ENCODE peak calls at places on chromosomes 16 and 17, in ten cellular contexts. One of them, this sample, is unnamed.
A peak's percentile ranks its signal among the peaks of the same experiment; 100 is the strongest.

GRCh38 chr16:60771138-60771537 is 1265.1 kb downstream of the CDH8 start:
- DNase-seq in pancreas: no peak
- DNase-seq in aorta: no peak
- DNase-seq in body of pancreas: no peak
- DNase-seq in AG04450: no peak
- DNase-seq in IMR-90: no peak
- DNase-seq in Karpas-422: no peak
- DNase-seq in neural progenitor cell: no peak
- DNase-seq in CD8-positive, alpha-beta T cell: no peak
- DNase-seq in HAP-1: no peak
- DNase-seq in this sample: no peak

GRCh38 chr16:81626181-81626674 is 152.9 kb upstream of the PLCG2 start:
- DNase-seq in pancreas: no peak
- DNase-seq in aorta: no peak
- DNase-seq in body of pancreas: no peak
- DNase-seq in AG04450: no peak
- DNase-seq in IMR-90: peak; percentile 61
- DNase-seq in Karpas-422: no peak
- DNase-seq in neural progenitor cell: no peak
- DNase-seq in CD8-positive, alpha-beta T cell: no peak
- DNase-seq in HAP-1: no peak
- DNase-seq in this sample: no peak

GRCh38 chr17:16361874-16362273 is 8.6 kb upstream of the CENPV start:
- DNase-seq in pancreas: no peak
- DNase-seq in aorta: no peak
- DNase-seq in body of pancreas: no peak
- DNase-seq in AG04450: no peak
- DNase-seq in IMR-90: no peak
- DNase-seq in Karpas-422: no peak
- DNase-seq in neural progenitor cell: no peak
- DNase-seq in CD8-positive, alpha-beta T cell: no peak
- DNase-seq in HAP-1: no peak
- DNase-seq in this sample: no peak

GRCh38 chr17:42183741-42184711 is 1.2 kb downstream of the HCRT start:
- DNase-seq in pancreas: peak; percentile 89
- DNase-seq in aorta: peak; percentile 88
- DNase-seq in body of pancreas: peak; percentile 84
- DNase-seq in AG04450: peak; percentile 21
- DNase-seq in IMR-90: peak; percentile 63
- DNase-seq in Karpas-422: peak; percentile 94
- DNase-seq in neural progenitor cell: peak; percentile 95
- DNase-seq in CD8-positive, alpha-beta T cell: peak; percentile 65
- DNase-seq in HAP-1: peak; percentile 60
- DNase-seq in this sample: peak; percentile 88

GRCh38 chr17:82956146-82956725 is 116.4 kb upstream of the ZNF750 start:
- DNase-seq in pancreas: peak; percentile 34
- DNase-seq in aorta: no peak
- DNase-seq in body of pancreas: no peak
- DNase-seq in AG04450: no peak
- DNase-seq in IMR-90: no peak
- DNase-seq in Karpas-422: no peak
- DNase-seq in neural progenitor cell: no peak
- DNase-seq in CD8-positive, alpha-beta T cell: no peak
- DNase-seq in HAP-1: no peak
- DNase-seq in this sample: no peak

GRCh38 chr16:24701521-24701951 is 27.9 kb upstream of the TNRC6A start:
- DNase-seq in pancreas: no peak
- DNase-seq in aorta: no peak
- DNase-seq in body of pancreas: no peak
- DNase-seq in AG04450: no peak
- DNase-seq in IMR-90: peak; percentile 51
- DNase-seq in Karpas-422: no peak
- DNase-seq in neural progenitor cell: no peak
- DNase-seq in CD8-positive, alpha-beta T cell: no peak
- DNase-seq in HAP-1: no peak
- DNase-seq in this sample: peak; percentile 79

GRCh38 chr16:57530531-57531252 is 5.7 kb downstream of the CCDC102A start:
- DNase-seq in pancreas: no peak
- DNase-seq in aorta: no peak
- DNase-seq in body of pancreas: no peak
- DNase-seq in AG04450: no peak
- DNase-seq in IMR-90: no peak
- DNase-seq in Karpas-422: no peak
- DNase-seq in neural progenitor cell: no peak
- DNase-seq in CD8-positive, alpha-beta T cell: no peak
- DNase-seq in HAP-1: no peak
- DNase-seq in this sample: no peak

GRCh38 chr17:76940738-76941350 is 72.6 kb downstream of the MGAT5B start:
- DNase-seq in pancreas: no peak
- DNase-seq in aorta: no peak
- DNase-seq in body of pancreas: no peak
- DNase-seq in AG04450: no peak
- DNase-seq in IMR-90: no peak
- DNase-seq in Karpas-422: peak; percentile 74
- DNase-seq in neural progenitor cell: peak; percentile 34
- DNase-seq in CD8-positive, alpha-beta T cell: no peak
- DNase-seq in HAP-1: no peak
- DNase-seq in this sample: no peak

GRCh38 chr16:11067266-11067665 is 122.9 kb downstream of the CLEC16A start:
- DNase-seq in pancreas: no peak
- DNase-seq in aorta: no peak
- DNase-seq in body of pancreas: no peak
- DNase-seq in AG04450: no peak
- DNase-seq in IMR-90: no peak
- DNase-seq in Karpas-422: no peak
- DNase-seq in neural progenitor cell: no peak
- DNase-seq in CD8-positive, alpha-beta T cell: no peak
- DNase-seq in HAP-1: no peak
- DNase-seq in this sample: no peak

GRCh38 chr16:23016372-23016771 is 132.9 kb downstream of the USP31 start:
- DNase-seq in pancreas: no peak
- DNase-seq in aorta: no peak
- DNase-seq in body of pancreas: peak; percentile 9
- DNase-seq in AG04450: no peak
- DNase-seq in IMR-90: no peak
- DNase-seq in Karpas-422: peak; percentile 66
- DNase-seq in neural progenitor cell: no peak
- DNase-seq in CD8-positive, alpha-beta T cell: no peak
- DNase-seq in HAP-1: no peak
- DNase-seq in this sample: no peak

GRCh38 chr16:1108299-1109252 is 12.5 kb upstream of the C1QTNF8 start:
- DNase-seq in pancreas: peak; percentile 95
- DNase-seq in aorta: peak; percentile 81
- DNase-seq in body of pancreas: peak; percentile 91
- DNase-seq in AG04450: no peak
- DNase-seq in IMR-90: peak; percentile 0
- DNase-seq in Karpas-422: no peak
- DNase-seq in neural progenitor cell: no peak
- DNase-seq in CD8-positive, alpha-beta T cell: no peak
- DNase-seq in HAP-1: no peak
- DNase-seq in this sample: no peak

GRCh38 chr16:58738672-58739296 is 4.7 kb upstream of the GOT2 start:
- DNase-seq in pancreas: no peak
- DNase-seq in aorta: no peak
- DNase-seq in body of pancreas: no peak
- DNase-seq in AG04450: no peak
- DNase-seq in IMR-90: no peak
- DNase-seq in Karpas-422: no peak
- DNase-seq in neural progenitor cell: no peak
- DNase-seq in CD8-positive, alpha-beta T cell: no peak
- DNase-seq in HAP-1: no peak
- DNase-seq in this sample: no peak

GRCh38 chr16:17194190-17194780 is 276.5 kb downstream of the XYLT1 start:
- DNase-seq in pancreas: peak; percentile 77
- DNase-seq in aorta: peak; percentile 73
- DNase-seq in body of pancreas: peak; percentile 78
- DNase-seq in AG04450: no peak
- DNase-seq in IMR-90: peak; percentile 16
- DNase-seq in Karpas-422: peak; percentile 81
- DNase-seq in neural progenitor cell: peak; percentile 82
- DNase-seq in CD8-positive, alpha-beta T cell: peak; percentile 49
- DNase-seq in HAP-1: no peak
- DNase-seq in this sample: peak; percentile 13

GRCh38 chr17:79498854-79499253 is 112.0 kb downstream of the RBFOX3 start:
- DNase-seq in pancreas: no peak
- DNase-seq in aorta: no peak
- DNase-seq in body of pancreas: no peak
- DNase-seq in AG04450: no peak
- DNase-seq in IMR-90: no peak
- DNase-seq in Karpas-422: no peak
- DNase-seq in neural progenitor cell: no peak
- DNase-seq in CD8-positive, alpha-beta T cell: no peak
- DNase-seq in HAP-1: no peak
- DNase-seq in this sample: no peak

GRCh38 chr17:79495665-79496064 is 115.2 kb downstream of the RBFOX3 start:
- DNase-seq in pancreas: no peak
- DNase-seq in aorta: no peak
- DNase-seq in body of pancreas: no peak
- DNase-seq in AG04450: no peak
- DNase-seq in IMR-90: no peak
- DNase-seq in Karpas-422: no peak
- DNase-seq in neural progenitor cell: no peak
- DNase-seq in CD8-positive, alpha-beta T cell: no peak
- DNase-seq in HAP-1: no peak
- DNase-seq in this sample: no peak

GRCh38 chr17:79500738-79501533 is 109.9 kb downstream of the RBFOX3 start:
- DNase-seq in pancreas: no peak
- DNase-seq in aorta: no peak
- DNase-seq in body of pancreas: peak; percentile 13
- DNase-seq in AG04450: no peak
- DNase-seq in IMR-90: no peak
- DNase-seq in Karpas-422: no peak
- DNase-seq in neural progenitor cell: peak; percentile 29
- DNase-seq in CD8-positive, alpha-beta T cell: no peak
- DNase-seq in HAP-1: no peak
- DNase-seq in this sample: peak; percentile 44

GRCh38 chr17:79497949-79498348 is 112.9 kb downstream of the RBFOX3 start:
- DNase-seq in pancreas: no peak
- DNase-seq in aorta: no peak
- DNase-seq in body of pancreas: no peak
- DNase-seq in AG04450: no peak
- DNase-seq in IMR-90: no peak
- DNase-seq in Karpas-422: no peak
- DNase-seq in neural progenitor cell: no peak
- DNase-seq in CD8-positive, alpha-beta T cell: no peak
- DNase-seq in HAP-1: no peak
- DNase-seq in this sample: no peak

DNA sequence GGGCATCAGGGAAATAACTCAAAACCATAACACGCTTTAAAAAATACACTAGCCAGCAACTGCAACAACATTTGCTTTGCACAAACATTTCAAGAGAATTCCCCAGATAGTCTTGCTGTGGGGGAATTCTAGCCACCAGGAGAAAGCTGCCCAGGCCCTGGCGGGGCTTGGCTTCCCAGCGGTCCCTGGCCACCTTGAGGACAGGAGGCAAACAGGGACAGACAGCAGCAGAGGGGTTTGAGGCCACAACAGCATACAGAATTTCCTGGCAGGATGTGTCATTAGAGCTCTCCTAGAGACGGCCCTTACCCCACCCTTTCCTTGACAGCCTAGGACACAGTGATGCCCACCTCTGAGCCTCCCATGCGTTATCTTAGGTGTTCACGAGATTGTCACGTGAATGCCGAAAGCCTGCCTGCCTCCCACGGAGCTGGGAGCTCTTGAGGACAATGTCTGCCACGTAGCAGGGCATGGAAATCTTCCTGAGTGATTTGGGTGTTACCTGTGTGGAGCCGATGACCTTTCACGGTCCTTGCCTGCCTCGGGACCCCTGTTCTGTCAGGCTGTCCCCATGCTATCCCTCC is 114.3 kb downstream of the RBFOX3 start:
- DNase-seq in pancreas: no peak
- DNase-seq in aorta: no peak
- DNase-seq in body of pancreas: peak; percentile 19
- DNase-seq in AG04450: no peak
- DNase-seq in IMR-90: no peak
- DNase-seq in Karpas-422: no peak
- DNase-seq in neural progenitor cell: no peak
- DNase-seq in CD8-positive, alpha-beta T cell: no peak
- DNase-seq in HAP-1: no peak
- DNase-seq in this sample: no peak
- H3K27me3 ChIP-seq in pancreas: peaks cover 6% of the 10 kb centered on the region
- H3K27me3 ChIP-seq in aorta: peaks cover 2% of the 10 kb centered on the region
- H3K27me3 ChIP-seq in body of pancreas: no peaks in the 10 kb centered on the region
- H3K27me3 ChIP-seq in AG04450: no peaks in the 10 kb centered on the region
- H3K27me3 ChIP-seq in IMR-90: no peaks in the 10 kb centered on the region
- H3K27me3 ChIP-seq in Karpas-422: no peaks in the 10 kb centered on the region
- H3K27me3 ChIP-seq in neural progenitor cell: no peaks in the 10 kb centered on the region
- H3K27me3 ChIP-seq in CD8-positive, alpha-beta T cell: no peaks in the 10 kb centered on the region
- H3K27me3 ChIP-seq in HAP-1: no peaks in the 10 kb centered on the region
- H3K27me3 ChIP-seq in this sample: no peaks in the 10 kb centered on the region

GRCh38 chr17:71184716-71185115 is 936.1 kb upstream of the SOX9 start:
- DNase-seq in pancreas: no peak
- DNase-seq in aorta: no peak
- DNase-seq in body of pancreas: no peak
- DNase-seq in AG04450: no peak
- DNase-seq in IMR-90: no peak
- DNase-seq in Karpas-422: no peak
- DNase-seq in neural progenitor cell: no peak
- DNase-seq in CD8-positive, alpha-beta T cell: no peak
- DNase-seq in HAP-1: no peak
- DNase-seq in this sample: no peak
- H3K27me3 ChIP-seq in pancreas: no peaks in the 10 kb centered on the region
- H3K27me3 ChIP-seq in aorta: no peaks in the 10 kb centered on the region
- H3K27me3 ChIP-seq in body of pancreas: no peaks in the 10 kb centered on the region
- H3K27me3 ChIP-seq in AG04450: no peaks in the 10 kb centered on the region
- H3K27me3 ChIP-seq in IMR-90: no peaks in the 10 kb centered on the region
- H3K27me3 ChIP-seq in Karpas-422: no peaks in the 10 kb centered on the region
- H3K27me3 ChIP-seq in neural progenitor cell: no peaks in the 10 kb centered on the region
- H3K27me3 ChIP-seq in CD8-positive, alpha-beta T cell: no peaks in the 10 kb centered on the region
- H3K27me3 ChIP-seq in HAP-1: no peaks in the 10 kb centered on the region
- H3K27me3 ChIP-seq in this sample: no peaks in the 10 kb centered on the region

GRCh38 chr17:37720989-37721388 is 23.9 kb downstream of the HNF1B start:
- DNase-seq in pancreas: no peak
- DNase-seq in aorta: no peak
- DNase-seq in body of pancreas: no peak
- DNase-seq in AG04450: no peak
- DNase-seq in IMR-90: no peak
- DNase-seq in Karpas-422: no peak
- DNase-seq in neural progenitor cell: no peak
- DNase-seq in CD8-positive, alpha-beta T cell: no peak
- DNase-seq in HAP-1: no peak
- DNase-seq in this sample: no peak
- H3K27me3 ChIP-seq in pancreas: no peaks in the 10 kb centered on the region
- H3K27me3 ChIP-seq in aorta: no peaks in the 10 kb centered on the region
- H3K27me3 ChIP-seq in body of pancreas: no peaks in the 10 kb centered on the region
- H3K27me3 ChIP-seq in AG04450: peaks cover 8% of the 10 kb centered on the region
- H3K27me3 ChIP-seq in IMR-90: peaks cover 13% of the 10 kb centered on the region
- H3K27me3 ChIP-seq in Karpas-422: no peaks in the 10 kb centered on the region
- H3K27me3 ChIP-seq in neural progenitor cell: no peaks in the 10 kb centered on the region
- H3K27me3 ChIP-seq in CD8-positive, alpha-beta T cell: no peaks in the 10 kb centered on the region
- H3K27me3 ChIP-seq in HAP-1: peaks cover 3% of the 10 kb centered on the region
- H3K27me3 ChIP-seq in this sample: no peaks in the 10 kb centered on the region

GRCh38 chr17:74339537-74340195 is 13.6 kb downstream of the KIF19 start:
- DNase-seq in pancreas: no peak
- DNase-seq in aorta: no peak
- DNase-seq in body of pancreas: no peak
- DNase-seq in AG04450: no peak
- DNase-seq in IMR-90: no peak
- DNase-seq in Karpas-422: peak; percentile 58
- DNase-seq in neural progenitor cell: no peak
- DNase-seq in CD8-positive, alpha-beta T cell: no peak
- DNase-seq in HAP-1: no peak
- DNase-seq in this sample: no peak
- H3K27me3 ChIP-seq in pancreas: no peaks in the 10 kb centered on the region
- H3K27me3 ChIP-seq in aorta: no peaks in the 10 kb centered on the region
- H3K27me3 ChIP-seq in body of pancreas: no peaks in the 10 kb centered on the region
- H3K27me3 ChIP-seq in AG04450: no peaks in the 10 kb centered on the region
- H3K27me3 ChIP-seq in IMR-90: no peaks in the 10 kb centered on the region
- H3K27me3 ChIP-seq in Karpas-422: no peaks in the 10 kb centered on the region
- H3K27me3 ChIP-seq in neural progenitor cell: no peaks in the 10 kb centered on the region
- H3K27me3 ChIP-seq in CD8-positive, alpha-beta T cell: no peaks in the 10 kb centered on the region
- H3K27me3 ChIP-seq in HAP-1: no peaks in the 10 kb centered on the region
- H3K27me3 ChIP-seq in this sample: peaks cover 4% of the 10 kb centered on the region

GRCh38 chr16:89200124-89200849 is at the start of gene SLC22A31:
- DNase-seq in pancreas: peak; percentile 84
- DNase-seq in aorta: peak; percentile 44
- DNase-seq in body of pancreas: no peak
- DNase-seq in AG04450: no peak
- DNase-seq in IMR-90: no peak
- DNase-seq in Karpas-422: no peak
- DNase-seq in neural progenitor cell: peak; percentile 27
- DNase-seq in CD8-positive, alpha-beta T cell: no peak
- DNase-seq in HAP-1: no peak
- DNase-seq in this sample: no peak
- H3K27me3 ChIP-seq in pancreas: no peaks in the 10 kb centered on the region
- H3K27me3 ChIP-seq in aorta: no peaks in the 10 kb centered on the region
- H3K27me3 ChIP-seq in body of pancreas: no peaks in the 10 kb centered on the region
- H3K27me3 ChIP-seq in AG04450: peaks cover 51% of the 10 kb centered on the region
- H3K27me3 ChIP-seq in IMR-90: peaks cover 37% of the 10 kb centered on the region
- H3K27me3 ChIP-seq in Karpas-422: no peaks in the 10 kb centered on the region
- H3K27me3 ChIP-seq in neural progenitor cell: peaks cover 85% of the 10 kb centered on the region
- H3K27me3 ChIP-seq in CD8-positive, alpha-beta T cell: peaks cover 11% of the 10 kb centered on the region
- H3K27me3 ChIP-seq in HAP-1: peaks cover 28% of the 10 kb centered on the region
- H3K27me3 ChIP-seq in this sample: peaks cover 61% of the 10 kb centered on the region

This sample was measured in cardiac muscle cell.